ENCODE peak calls at places on chromosome 1, in four cellular contexts. One of them, this sample, is unnamed.

GRCh38 chr1:3306583-3307285 is 147.7 kb upstream of the ARHGEF16 start:
- DNase-seq in tibial nerve: no peak
- DNase-seq in HS-5: no peak
- DNase-seq in psoas muscle: no peak
- DNase-seq in this sample: no peak

GRCh38 chr1:231507476-231508355 is 20.8 kb upstream of the TSNAX start:
- DNase-seq in tibial nerve: no peak
- DNase-seq in HS-5: no peak
- DNase-seq in psoas muscle: no peak
- DNase-seq in this sample: no peak

GRCh38 chr1:245707941-245708340 is 553.2 kb downstream of the KIF26B start:
- DNase-seq in tibial nerve: no peak
- DNase-seq in HS-5: no peak
- DNase-seq in psoas muscle: no peak
- DNase-seq in this sample: no peak

GRCh38 chr1:209527993-209528392 is 55.5 kb upstream of the CAMK1G start:
- DNase-seq in tibial nerve: no peak
- DNase-seq in HS-5: no peak
- DNase-seq in psoas muscle: no peak
- DNase-seq in this sample: no peak

GRCh38 chr1:7079637-7080036 is 294.4 kb downstream of the CAMTA1 start:
- DNase-seq in tibial nerve: no peak
- DNase-seq in HS-5: no peak
- DNase-seq in psoas muscle: no peak
- DNase-seq in this sample: no peak

GRCh38 chr1:53093451-53093754 is 31.4 kb downstream of the PODN start:
- DNase-seq in tibial nerve: no peak
- DNase-seq in HS-5: no peak
- DNase-seq in psoas muscle: no peak
- DNase-seq in this sample: no peak

GRCh38 chr1:22773981-22774471 is 63.4 kb downstream of the EPHB2 start:
- DNase-seq in tibial nerve: peak
- DNase-seq in HS-5: no peak
- DNase-seq in psoas muscle: peak
- DNase-seq in this sample: peak

GRCh38 chr1:235735630-235736029 is 86.0 kb upstream of the GNG4 start:
- DNase-seq in tibial nerve: no peak
- DNase-seq in HS-5: peak
- DNase-seq in psoas muscle: no peak
- DNase-seq in this sample: no peak

GRCh38 chr1:212482006-212482351 is 49.3 kb downstream of the NENF start:
- DNase-seq in tibial nerve: no peak
- DNase-seq in HS-5: no peak
- DNase-seq in psoas muscle: no peak
- DNase-seq in this sample: no peak

GRCh38 chr1:10778640-10779039 is 17.8 kb downstream of the CASZ1 start:
- DNase-seq in tibial nerve: no peak
- DNase-seq in HS-5: no peak
- DNase-seq in psoas muscle: no peak
- DNase-seq in this sample: no peak

GRCh38 chr1:192104852-192105251 is 53.4 kb upstream of the RGS18 start:
- DNase-seq in tibial nerve: no peak
- DNase-seq in HS-5: peak
- DNase-seq in psoas muscle: no peak
- DNase-seq in this sample: no peak

GRCh38 chr1:35326228-35326627 is 57.7 kb downstream of the ZMYM4 start:
- DNase-seq in tibial nerve: no peak
- DNase-seq in HS-5: no peak
- DNase-seq in psoas muscle: no peak
- DNase-seq in this sample: no peak

GRCh38 chr1:235297579-235297978 is 30.4 kb downstream of the ARID4B start:
- DNase-seq in tibial nerve: no peak
- DNase-seq in HS-5: no peak
- DNase-seq in psoas muscle: no peak
- DNase-seq in this sample: no peak

GRCh38 chr1:209416009-209416408 is 167.5 kb upstream of the CAMK1G start:
- DNase-seq in tibial nerve: no peak
- DNase-seq in HS-5: no peak
- DNase-seq in psoas muscle: no peak
- DNase-seq in this sample: no peak

GRCh38 chr1:86703696-86704455 is 500 bp upstream of the SH3GLB1 start:
- DNase-seq in tibial nerve: peak
- DNase-seq in HS-5: no peak
- DNase-seq in psoas muscle: no peak
- DNase-seq in this sample: peak

GRCh38 chr1:168135982-168136708 is 585 bp downstream of the GPR161 start:
- DNase-seq in tibial nerve: no peak
- DNase-seq in HS-5: no peak
- DNase-seq in psoas muscle: peak
- DNase-seq in this sample: no peak

GRCh38 chr1:5757177-5757820 is 234.9 kb downstream of the NPHP4 start:
- DNase-seq in tibial nerve: no peak
- DNase-seq in HS-5: no peak
- DNase-seq in psoas muscle: no peak
- DNase-seq in this sample: no peak

GRCh38 chr1:9281907-9282306 is 10.8 kb upstream of the SPSB1 start:
- DNase-seq in tibial nerve: no peak
- DNase-seq in HS-5: no peak
- DNase-seq in psoas muscle: peak
- DNase-seq in this sample: no peak

GRCh38 chr1:83490988-83491387 is 507.9 kb downstream of the TTLL7 start:
- DNase-seq in tibial nerve: no peak
- DNase-seq in HS-5: no peak
- DNase-seq in psoas muscle: no peak
- DNase-seq in this sample: no peak

GRCh38 chr1:246709196-246709595 is 15.0 kb upstream of the SCCPDH start:
- DNase-seq in tibial nerve: no peak
- DNase-seq in HS-5: no peak
- DNase-seq in psoas muscle: no peak
- DNase-seq in this sample: no peak

GRCh38 chr1:225709101-225709500 is 56.2 kb upstream of the ENAH start:
- DNase-seq in tibial nerve: no peak
- DNase-seq in HS-5: no peak
- DNase-seq in psoas muscle: no peak
- DNase-seq in this sample: no peak

GRCh38 chr1:203093754-203094410 is 8.1 kb upstream of the MYOG start:
- DNase-seq in tibial nerve: no peak
- DNase-seq in HS-5: no peak
- DNase-seq in psoas muscle: no peak
- DNase-seq in this sample: no peak

GRCh38 chr1:32967863-32968571 is 3.4 kb upstream of the RNF19B start:
- DNase-seq in tibial nerve: no peak
- DNase-seq in HS-5: no peak
- DNase-seq in psoas muscle: no peak
- DNase-seq in this sample: no peak

GRCh38 chr1:210385228-210385627 is 56.5 kb downstream of the HHAT start:
- DNase-seq in tibial nerve: no peak
- DNase-seq in HS-5: no peak
- DNase-seq in psoas muscle: no peak
- DNase-seq in this sample: no peak

GRCh38 chr1:118247593-118247992 is 62.6 kb upstream of the SPAG17 start:
- DNase-seq in tibial nerve: no peak
- DNase-seq in HS-5: no peak
- DNase-seq in psoas muscle: no peak
- DNase-seq in this sample: no peak

GRCh38 chr1:64601207-64601606 is 131.3 kb downstream of the CACHD1 start:
- DNase-seq in tibial nerve: no peak
- DNase-seq in HS-5: no peak
- DNase-seq in psoas muscle: no peak
- DNase-seq in this sample: no peak

GRCh38 chr1:203768158-203768725 is 3.3 kb downstream of the LAX1 start:
- DNase-seq in tibial nerve: no peak
- DNase-seq in HS-5: no peak
- DNase-seq in psoas muscle: no peak
- DNase-seq in this sample: no peak

GRCh38 chr1:48495911-48496310 is 23.9 kb upstream of the SPATA6 start:
- DNase-seq in tibial nerve: no peak
- DNase-seq in HS-5: no peak
- DNase-seq in psoas muscle: no peak
- DNase-seq in this sample: no peak

GRCh38 chr1:30302808-30303310 is 420.5 kb downstream of the MATN1 start:
- DNase-seq in tibial nerve: no peak
- DNase-seq in HS-5: no peak
- DNase-seq in psoas muscle: no peak
- DNase-seq in this sample: no peak

GRCh38 chr1:19062258-19063029 is 106.0 kb upstream of the IFFO2 start:
- DNase-seq in tibial nerve: no peak
- DNase-seq in HS-5: no peak
- DNase-seq in psoas muscle: no peak
- DNase-seq in this sample: no peak

GRCh38 chr1:158121604-158122254 is 59.0 kb upstream of the CD1D start:
- DNase-seq in tibial nerve: no peak
- DNase-seq in HS-5: no peak
- DNase-seq in psoas muscle: no peak
- DNase-seq in this sample: no peak

GRCh38 chr1:28775121-28775942 is 36.6 kb upstream of the OPRD1 start:
- DNase-seq in tibial nerve: peak
- DNase-seq in HS-5: no peak
- DNase-seq in psoas muscle: peak
- DNase-seq in this sample: peak

GRCh38 chr1:12424150-12424549 is 193.9 kb downstream of the DHRS3 start:
- DNase-seq in tibial nerve: no peak
- DNase-seq in HS-5: no peak
- DNase-seq in psoas muscle: no peak
- DNase-seq in this sample: no peak

GRCh38 chr1:247448107-247448778 is 9.7 kb downstream of the OR2B11 start:
- DNase-seq in tibial nerve: peak
- DNase-seq in HS-5: no peak
- DNase-seq in psoas muscle: peak
- DNase-seq in this sample: no peak

GRCh38 chr1:180428782-180429695 is 73.3 kb downstream of the ACBD6 start:
- DNase-seq in tibial nerve: no peak
- DNase-seq in HS-5: no peak
- DNase-seq in psoas muscle: no peak
- DNase-seq in this sample: no peak

GRCh38 chr1:47755368-47755990 is 241.7 kb downstream of the TRABD2B start:
- DNase-seq in tibial nerve: no peak
- DNase-seq in HS-5: no peak
- DNase-seq in psoas muscle: no peak
- DNase-seq in this sample: no peak

GRCh38 chr1:12450831-12451559 is 167.0 kb downstream of the DHRS3 start:
- DNase-seq in tibial nerve: peak
- DNase-seq in HS-5: no peak
- DNase-seq in psoas muscle: no peak
- DNase-seq in this sample: peak

This sample was measured in gastrocnemius medialis.